ENCODE peak calls at places on chromosomes 13 and 19, in nine cellular contexts. One of them, this sample, is unnamed.

GRCh38 chr19:56136362-56136761 is 4.7 kb upstream of the ZNF444 start:
- DNase-seq in Caco-2: no peak
- DNase-seq in choroid plexus epithelial cell: peak
- DNase-seq in tibial nerve: no peak
- DNase-seq in nephron progenitor cell: no peak
- DNase-seq in lower leg skin: no peak
- DNase-seq in upper lobe of right lung: no peak
- DNase-seq in GM06990: no peak
- DNase-seq in stomach: no peak
- DNase-seq in this sample: no peak

GRCh38 chr13:84192125-84192524 is 309.9 kb upstream of the SLITRK1 start:
- DNase-seq in lower leg skin: no peak
- DNase-seq in nephron progenitor cell: no peak
- DNase-seq in stomach: no peak
- DNase-seq in upper lobe of right lung: no peak
- DNase-seq in choroid plexus epithelial cell: peak
- DNase-seq in Caco-2: no peak
- DNase-seq in GM06990: no peak
- DNase-seq in tibial nerve: no peak
- DNase-seq in this sample: no peak

GRCh38 chr13:111946214-111946613 is 120.7 kb upstream of the SOX1 start:
- DNase-seq in choroid plexus epithelial cell: no peak
- DNase-seq in Caco-2: no peak
- DNase-seq in GM06990: no peak
- DNase-seq in stomach: peak
- DNase-seq in lower leg skin: no peak
- DNase-seq in nephron progenitor cell: no peak
- DNase-seq in upper lobe of right lung: no peak
- DNase-seq in tibial nerve: no peak
- DNase-seq in this sample: no peak

GRCh38 chr19:43504426-43505185 is at the start of gene PHLDB3:
- DNase-seq in Caco-2: peak
- DNase-seq in nephron progenitor cell: peak
- DNase-seq in tibial nerve: no peak
- DNase-seq in choroid plexus epithelial cell: no peak
- DNase-seq in stomach: peak
- DNase-seq in GM06990: no peak
- DNase-seq in upper lobe of right lung: peak
- DNase-seq in lower leg skin: no peak
- DNase-seq in this sample: no peak

GRCh38 chr13:85520445-85520844 is 278.8 kb downstream of the SLITRK6 start:
- DNase-seq in Caco-2: no peak
- DNase-seq in GM06990: no peak
- DNase-seq in tibial nerve: no peak
- DNase-seq in upper lobe of right lung: no peak
- DNase-seq in lower leg skin: no peak
- DNase-seq in choroid plexus epithelial cell: peak
- DNase-seq in nephron progenitor cell: no peak
- DNase-seq in stomach: no peak
- DNase-seq in this sample: no peak

GRCh38 chr13:113935081-113935511 is 38.8 kb downstream of the C13orf46 start:
- DNase-seq in Caco-2: no peak
- DNase-seq in stomach: no peak
- DNase-seq in nephron progenitor cell: peak
- DNase-seq in upper lobe of right lung: peak
- DNase-seq in GM06990: no peak
- DNase-seq in tibial nerve: no peak
- DNase-seq in choroid plexus epithelial cell: no peak
- DNase-seq in lower leg skin: no peak
- DNase-seq in this sample: no peak

GRCh38 chr13:48235814-48236135 is 2.8 kb downstream of the ITM2B start:
- DNase-seq in stomach: no peak
- DNase-seq in upper lobe of right lung: no peak
- DNase-seq in tibial nerve: no peak
- DNase-seq in lower leg skin: no peak
- DNase-seq in nephron progenitor cell: no peak
- DNase-seq in GM06990: no peak
- DNase-seq in Caco-2: no peak
- DNase-seq in choroid plexus epithelial cell: no peak
- DNase-seq in this sample: no peak

GRCh38 chr19:9735986-9736385 is 32.6 kb downstream of the ZNF846 start:
- DNase-seq in lower leg skin: no peak
- DNase-seq in GM06990: no peak
- DNase-seq in tibial nerve: no peak
- DNase-seq in upper lobe of right lung: no peak
- DNase-seq in nephron progenitor cell: no peak
- DNase-seq in Caco-2: peak
- DNase-seq in choroid plexus epithelial cell: no peak
- DNase-seq in stomach: no peak
- DNase-seq in this sample: no peak

GRCh38 chr19:30718728-30719127 is 346.5 kb downstream of the ZNF536 start:
- DNase-seq in Caco-2: no peak
- DNase-seq in tibial nerve: no peak
- DNase-seq in choroid plexus epithelial cell: no peak
- DNase-seq in lower leg skin: no peak
- DNase-seq in nephron progenitor cell: peak
- DNase-seq in GM06990: no peak
- DNase-seq in stomach: no peak
- DNase-seq in upper lobe of right lung: no peak
- DNase-seq in this sample: no peak

GRCh38 chr19:30719991-30720329 is 347.8 kb downstream of the ZNF536 start:
- DNase-seq in lower leg skin: no peak
- DNase-seq in choroid plexus epithelial cell: no peak
- DNase-seq in upper lobe of right lung: no peak
- DNase-seq in GM06990: no peak
- DNase-seq in stomach: no peak
- DNase-seq in tibial nerve: peak
- DNase-seq in Caco-2: no peak
- DNase-seq in nephron progenitor cell: no peak
- DNase-seq in this sample: no peak

GRCh38 chr19:30718014-30718413 is 345.8 kb downstream of the ZNF536 start:
- DNase-seq in tibial nerve: no peak
- DNase-seq in GM06990: no peak
- DNase-seq in nephron progenitor cell: no peak
- DNase-seq in lower leg skin: no peak
- DNase-seq in stomach: no peak
- DNase-seq in upper lobe of right lung: no peak
- DNase-seq in choroid plexus epithelial cell: no peak
- DNase-seq in Caco-2: no peak
- DNase-seq in this sample: no peak

GRCh38 chr19:30717381-30717780 is 345.2 kb downstream of the ZNF536 start:
- DNase-seq in stomach: no peak
- DNase-seq in upper lobe of right lung: no peak
- DNase-seq in lower leg skin: no peak
- DNase-seq in choroid plexus epithelial cell: no peak
- DNase-seq in GM06990: no peak
- DNase-seq in Caco-2: no peak
- DNase-seq in tibial nerve: no peak
- DNase-seq in nephron progenitor cell: no peak
- DNase-seq in this sample: no peak

DNA sequence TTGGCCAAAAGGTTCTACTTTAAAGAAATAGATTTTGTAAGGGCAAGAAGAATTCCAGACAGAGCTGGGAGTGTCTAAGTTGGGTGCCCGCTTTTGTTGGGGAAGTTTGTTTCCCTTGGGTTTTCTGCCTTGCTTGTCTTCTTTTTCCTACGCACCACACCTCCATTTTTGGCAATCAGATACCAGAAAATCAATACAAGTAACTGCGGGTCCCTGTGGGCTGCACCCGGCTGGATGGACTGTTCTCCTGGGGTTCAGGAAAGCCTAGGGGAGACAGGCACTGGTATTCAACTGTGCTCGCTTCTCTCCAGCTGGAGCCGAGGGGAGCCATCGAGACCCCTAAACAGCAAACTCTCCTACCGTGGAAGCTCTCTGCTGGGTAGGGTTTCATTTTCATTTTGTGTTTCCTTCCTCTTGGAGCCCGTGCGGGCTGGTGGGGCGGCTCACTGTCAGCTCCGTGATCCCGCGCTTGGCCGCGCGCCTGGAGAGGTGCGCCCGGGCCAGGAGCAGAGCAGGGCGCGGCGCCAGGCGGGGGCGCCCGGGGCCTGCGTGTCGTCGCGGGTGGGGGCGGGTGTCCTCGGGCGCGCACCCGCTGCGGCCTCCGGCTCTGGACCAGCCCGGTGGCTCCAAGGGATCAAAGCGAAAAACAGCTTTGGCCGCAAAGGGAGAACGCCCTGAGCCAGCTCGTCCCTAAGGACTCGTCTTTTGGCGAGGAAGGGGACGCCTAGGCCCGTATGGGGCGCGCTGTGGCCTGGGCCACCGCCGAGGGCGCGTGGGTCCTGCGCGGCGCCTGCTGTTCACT is 347.2 kb downstream of the ZNF536 start:
- DNase-seq in choroid plexus epithelial cell: peak
- DNase-seq in nephron progenitor cell: peak
- DNase-seq in stomach: peak
- DNase-seq in Caco-2: no peak
- DNase-seq in lower leg skin: no peak
- DNase-seq in tibial nerve: peak
- DNase-seq in GM06990: no peak
- DNase-seq in upper lobe of right lung: peak
- DNase-seq in this sample: peak
- TF ChIP-seq CTCF in choroid plexus epithelial cell: no peak
- TF ChIP-seq CTCF in nephron progenitor cell: no peak
- TF ChIP-seq CTCF in stomach: no peak
- TF ChIP-seq CTCF in Caco-2: no peak
- TF ChIP-seq CTCF in lower leg skin: no peak
- TF ChIP-seq CTCF in tibial nerve: peak
- TF ChIP-seq CTCF in GM06990: no peak
- TF ChIP-seq CTCF in upper lobe of right lung: no peak
- TF ChIP-seq CTCF in this sample: no peak

GRCh38 chr19:29086646-29087045 is 126.3 kb downstream of the UQCRFS1 start:
- DNase-seq in choroid plexus epithelial cell: no peak
- DNase-seq in lower leg skin: no peak
- DNase-seq in stomach: no peak
- DNase-seq in GM06990: no peak
- DNase-seq in nephron progenitor cell: no peak
- DNase-seq in upper lobe of right lung: no peak
- DNase-seq in tibial nerve: no peak
- DNase-seq in Caco-2: no peak
- DNase-seq in this sample: no peak

GRCh38 chr19:29086182-29086581 is 126.8 kb downstream of the UQCRFS1 start:
- DNase-seq in choroid plexus epithelial cell: no peak
- DNase-seq in GM06990: no peak
- DNase-seq in Caco-2: peak
- DNase-seq in tibial nerve: no peak
- DNase-seq in stomach: no peak
- DNase-seq in lower leg skin: no peak
- DNase-seq in upper lobe of right lung: no peak
- DNase-seq in nephron progenitor cell: no peak
- DNase-seq in this sample: no peak

GRCh38 chr19:29083863-29084262 is 129.1 kb downstream of the UQCRFS1 start:
- DNase-seq in choroid plexus epithelial cell: no peak
- DNase-seq in upper lobe of right lung: no peak
- DNase-seq in tibial nerve: no peak
- DNase-seq in lower leg skin: no peak
- DNase-seq in nephron progenitor cell: no peak
- DNase-seq in stomach: no peak
- DNase-seq in GM06990: no peak
- DNase-seq in Caco-2: no peak
- DNase-seq in this sample: no peak

GRCh38 chr19:29085630-29086029 is 127.3 kb downstream of the UQCRFS1 start:
- DNase-seq in upper lobe of right lung: no peak
- DNase-seq in choroid plexus epithelial cell: no peak
- DNase-seq in tibial nerve: no peak
- DNase-seq in GM06990: no peak
- DNase-seq in nephron progenitor cell: no peak
- DNase-seq in stomach: no peak
- DNase-seq in Caco-2: no peak
- DNase-seq in lower leg skin: no peak
- DNase-seq in this sample: no peak

GRCh38 chr19:29084266-29084665 is 128.7 kb downstream of the UQCRFS1 start:
- DNase-seq in nephron progenitor cell: peak
- DNase-seq in stomach: no peak
- DNase-seq in choroid plexus epithelial cell: no peak
- DNase-seq in lower leg skin: no peak
- DNase-seq in upper lobe of right lung: no peak
- DNase-seq in Caco-2: no peak
- DNase-seq in tibial nerve: no peak
- DNase-seq in GM06990: no peak
- DNase-seq in this sample: no peak
- TF ChIP-seq CTCF in nephron progenitor cell: peak
- TF ChIP-seq CTCF in stomach: no peak
- TF ChIP-seq CTCF in choroid plexus epithelial cell: no peak
- TF ChIP-seq CTCF in lower leg skin: no peak
- TF ChIP-seq CTCF in upper lobe of right lung: peak
- TF ChIP-seq CTCF in Caco-2: no peak
- TF ChIP-seq CTCF in tibial nerve: no peak
- TF ChIP-seq CTCF in GM06990: peak
- TF ChIP-seq CTCF in this sample: no peak

GRCh38 chr13:41501281-41501680 is 43.9 kb downstream of the RGCC start:
- DNase-seq in tibial nerve: no peak
- DNase-seq in lower leg skin: no peak
- DNase-seq in stomach: no peak
- DNase-seq in choroid plexus epithelial cell: no peak
- DNase-seq in upper lobe of right lung: no peak
- DNase-seq in Caco-2: no peak
- DNase-seq in nephron progenitor cell: no peak
- DNase-seq in GM06990: no peak
- DNase-seq in this sample: no peak

GRCh38 chr13:41502021-41502420 is 44.7 kb downstream of the RGCC start:
- DNase-seq in tibial nerve: no peak
- DNase-seq in Caco-2: no peak
- DNase-seq in GM06990: no peak
- DNase-seq in choroid plexus epithelial cell: no peak
- DNase-seq in upper lobe of right lung: no peak
- DNase-seq in stomach: no peak
- DNase-seq in lower leg skin: no peak
- DNase-seq in nephron progenitor cell: no peak
- DNase-seq in this sample: no peak

GRCh38 chr13:41500501-41500900 is 43.2 kb downstream of the RGCC start:
- DNase-seq in GM06990: peak
- DNase-seq in Caco-2: no peak
- DNase-seq in choroid plexus epithelial cell: no peak
- DNase-seq in stomach: no peak
- DNase-seq in nephron progenitor cell: no peak
- DNase-seq in tibial nerve: no peak
- DNase-seq in lower leg skin: peak
- DNase-seq in upper lobe of right lung: no peak
- DNase-seq in this sample: no peak

GRCh38 chr13:41503386-41503785 is 46.0 kb downstream of the RGCC start:
- DNase-seq in choroid plexus epithelial cell: no peak
- DNase-seq in upper lobe of right lung: no peak
- DNase-seq in stomach: no peak
- DNase-seq in lower leg skin: no peak
- DNase-seq in GM06990: no peak
- DNase-seq in nephron progenitor cell: no peak
- DNase-seq in tibial nerve: no peak
- DNase-seq in Caco-2: no peak
- DNase-seq in this sample: no peak

DNA sequence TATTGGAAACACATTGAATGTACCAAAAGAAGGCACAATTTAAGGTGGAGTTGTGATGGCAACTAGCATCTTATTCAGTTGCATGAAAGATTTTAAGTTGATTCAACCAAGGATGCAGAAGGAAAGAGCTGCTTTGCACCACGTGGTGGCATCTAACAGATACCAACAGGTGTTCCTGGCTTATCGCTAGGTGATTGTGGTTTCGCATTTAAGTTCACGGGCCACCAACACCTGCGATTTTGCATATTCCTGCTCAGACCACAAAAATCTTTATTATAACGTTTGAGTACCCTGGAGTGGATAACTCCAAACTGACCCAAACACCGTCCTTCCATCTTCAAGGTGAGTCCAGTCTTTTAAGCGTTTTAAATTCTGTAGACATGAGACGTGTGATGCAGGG is 45.3 kb downstream of the RGCC start:
- DNase-seq in lower leg skin: no peak
- DNase-seq in nephron progenitor cell: no peak
- DNase-seq in stomach: no peak
- DNase-seq in Caco-2: no peak
- DNase-seq in tibial nerve: no peak
- DNase-seq in GM06990: peak
- DNase-seq in choroid plexus epithelial cell: no peak
- DNase-seq in upper lobe of right lung: no peak
- DNase-seq in this sample: peak
- TF ChIP-seq CTCF in lower leg skin: no peak
- TF ChIP-seq CTCF in nephron progenitor cell: no peak
- TF ChIP-seq CTCF in stomach: no peak
- TF ChIP-seq CTCF in Caco-2: no peak
- TF ChIP-seq CTCF in tibial nerve: no peak
- TF ChIP-seq CTCF in GM06990: no peak
- TF ChIP-seq CTCF in choroid plexus epithelial cell: no peak
- TF ChIP-seq CTCF in upper lobe of right lung: no peak
- TF ChIP-seq CTCF in this sample: no peak

DNA sequence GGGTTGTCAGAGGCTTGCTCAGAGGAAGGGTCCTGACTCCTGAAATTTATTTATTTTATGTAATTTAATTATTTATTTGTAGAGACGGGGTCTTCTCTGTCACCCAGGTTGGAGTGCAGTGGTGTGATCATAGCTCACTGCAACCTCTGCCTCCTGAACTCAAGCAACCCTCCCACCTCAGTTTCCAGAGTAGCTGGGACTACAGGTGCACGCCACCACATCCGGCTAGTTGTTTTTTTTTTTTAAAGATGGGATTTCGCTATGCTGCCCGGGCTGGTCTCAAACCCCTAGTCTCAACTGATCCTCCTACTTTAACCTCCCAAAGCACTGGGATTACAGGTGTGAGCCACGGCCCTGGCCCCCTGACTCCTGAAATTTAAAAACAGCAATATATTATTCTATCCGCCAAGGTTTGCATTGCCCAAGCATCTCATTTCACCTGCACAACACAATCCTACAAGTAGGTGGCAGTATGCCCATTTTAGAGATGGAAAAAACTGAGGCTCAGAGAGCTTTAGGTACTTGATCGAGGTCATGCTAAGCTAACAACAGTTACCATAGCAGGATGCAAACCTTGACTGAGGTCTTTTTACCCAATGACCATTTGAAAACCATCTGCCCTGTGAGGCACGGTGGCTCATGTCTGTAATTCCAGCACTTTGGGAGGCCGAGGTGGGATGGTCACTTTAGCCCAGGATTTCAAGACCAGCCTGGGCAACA is 18.1 kb downstream of the ARHGEF18 start:
- DNase-seq in upper lobe of right lung: no peak
- DNase-seq in tibial nerve: no peak
- DNase-seq in stomach: no peak
- DNase-seq in lower leg skin: no peak
- DNase-seq in GM06990: no peak
- DNase-seq in choroid plexus epithelial cell: peak
- DNase-seq in Caco-2: no peak
- DNase-seq in nephron progenitor cell: no peak
- DNase-seq in this sample: peak
- TF ChIP-seq CTCF in upper lobe of right lung: peak
- TF ChIP-seq CTCF in tibial nerve: peak
- TF ChIP-seq CTCF in stomach: no peak
- TF ChIP-seq CTCF in lower leg skin: no peak
- TF ChIP-seq CTCF in GM06990: peak
- TF ChIP-seq CTCF in choroid plexus epithelial cell: peak
- TF ChIP-seq CTCF in Caco-2: peak
- TF ChIP-seq CTCF in nephron progenitor cell: no peak
- TF ChIP-seq CTCF in this sample: peak

This sample was measured in GM20000.